ENCODE peak calls at places on chromosomes 4 and X, in ten cellular contexts. Q, C, T, P, H, Y, W, E, B and D are unnamed samples.

GRCh38 chr4:135186002-135186401 is 984.4 kb upstream of the PABPC4L start:
- DNase-seq in E (no peak), H (no peak), W (no peak), Q (no peak), P (no peak), Y (no peak), B (no peak), T (no peak), C (no peak), D (no peak)

GRCh38 chrX:154546354-154547244 is at the start of gene G6PD:
- DNase-seq in Q (peak), C (peak), Y (peak), H (peak), T (peak), B (no peak), P (peak), E (peak), W (no peak), D (peak)

GRCh38 chr4:159272341-159273125 is 169.7 kb downstream of the RAPGEF2 start:
- DNase-seq in E (no peak), C (no peak), H (no peak), Q (no peak), T (no peak), W (no peak), Y (no peak), B (no peak), P (peak), D (no peak)

GRCh38 chr4:102036619-102037376 is 246.3 kb downstream of the BANK1 start:
- DNase-seq in W (no peak), H (peak), C (no peak), E (no peak), P (peak), Y (peak), Q (no peak), T (no peak), B (no peak), D (peak)

GRCh38 chr4:32147446-32148064 is 1427.4 kb downstream of the PCDH7 start:
- DNase-seq in P (no peak), Q (no peak), Y (no peak), T (no peak), C (no peak), B (no peak), W (no peak), H (no peak), E (no peak), D (no peak)

GRCh38 chr4:104967034-104967401 is 179.7 kb upstream of the TET2 start:
- DNase-seq in T (peak), Q (peak), E (no peak), B (no peak), P (no peak), H (no peak), W (no peak), Y (peak), C (no peak), D (no peak)

GRCh38 chrX:43380704-43381103 is 275.4 kb upstream of the MAOA start:
- DNase-seq in Q (no peak), T (no peak), P (no peak), Y (no peak), B (no peak), C (no peak), H (no peak), E (no peak), W (no peak), D (no peak)

GRCh38 chrX:48754124-48754667 is 7.4 kb upstream of the GLOD5 start:
- DNase-seq in E (no peak), P (no peak), C (no peak), Q (no peak), H (no peak), T (no peak), Y (no peak), W (no peak), B (no peak), D (no peak)

GRCh38 chr4:4386736-4387392 is at the start of gene NSG1:
- DNase-seq in W (no peak), T (no peak), E (no peak), Q (no peak), B (no peak), Y (peak), P (peak), C (peak), H (peak), D (peak)

GRCh38 chr4:67558493-67558892 is at the start of gene STAP1:
- DNase-seq in B (no peak), C (no peak), P (no peak), Q (peak), Y (no peak), E (no peak), W (no peak), H (no peak), T (no peak), D (no peak)

GRCh38 chr4:103292373-103292772 is 94.2 kb upstream of the CENPE start:
- DNase-seq in C (no peak), Y (no peak), W (no peak), P (no peak), H (no peak), E (no peak), B (no peak), T (no peak), Q (no peak), D (no peak)

GRCh38 chr4:64584981-64585557 is 175.8 kb upstream of the TECRL start:
- DNase-seq in H (peak), Y (peak), W (no peak), T (no peak), P (peak), Q (no peak), C (peak), E (peak), B (no peak), D (peak)

GRCh38 chr4:17174751-17175150 is 276.3 kb upstream of the LDB2 start:
- DNase-seq in C (no peak), T (no peak), W (no peak), H (no peak), Y (no peak), E (no peak), B (no peak), P (no peak), Q (no peak), D (peak)

GRCh38 chr4:24599275-24599674 is 14.9 kb upstream of the DHX15 start:
- DNase-seq in P (no peak), Y (no peak), T (no peak), Q (no peak), B (no peak), C (no peak), H (no peak), E (no peak), W (no peak), D (no peak)
- H3K4me3 ChIP-seq in P (no peak), Y (no peak), T (no peak), Q (no peak), B (no peak), C (no peak), H (no peak), E (no peak), W (no peak), D (no peak)

GRCh38 chrX:345020-345925 is 26.7 kb upstream of the GTPBP6 start:
- DNase-seq in H (no peak), W (no peak), E (no peak), C (no peak), P (no peak), Y (no peak), B (no peak), T (no peak), Q (no peak), D (no peak)

GRCh38 chrX:344371-344901 is 25.8 kb upstream of the GTPBP6 start:
- DNase-seq in H (no peak), B (no peak), C (no peak), W (no peak), P (no peak), E (no peak), Q (no peak), T (no peak), Y (no peak), D (no peak)

GRCh38 chrX:347351-348117 is 28.9 kb upstream of the GTPBP6 start:
- DNase-seq in B (no peak), Y (no peak), P (no peak), H (no peak), C (no peak), Q (no peak), E (no peak), T (no peak), W (no peak), D (no peak)

GRCh38 chrX:348461-349117 is 30.0 kb upstream of the GTPBP6 start:
- DNase-seq in W (no peak), H (peak), Y (no peak), P (peak), B (peak), T (no peak), Q (no peak), E (no peak), C (no peak), D (no peak)

GRCh38 chrX:346034-346813 is 27.6 kb upstream of the GTPBP6 start:
- DNase-seq in C (no peak), Q (no peak), E (no peak), B (no peak), P (no peak), W (no peak), H (no peak), T (no peak), Y (no peak), D (no peak)
- TF ChIP-seq CTCF in C (no peak), Q (no peak), E (no peak), B (no peak), P (no peak), W (no peak), H (no peak), T (no peak), Y (no peak), D (no peak)

GRCh38 chr4:786861-787300 is 39.0 kb downstream of the CPLX1 start:
- DNase-seq in Y (no peak), W (no peak), P (no peak), B (no peak), T (no peak), C (no peak), H (no peak), E (no peak), Q (no peak), D (no peak)
- H3K4me3 ChIP-seq in Y (no peak), W (peak), P (no peak), B (no peak), T (peak), C (no peak), H (no peak), E (no peak), Q (no peak), D (no peak)

GRCh38 chrX:9561199-9561598 is 96.3 kb downstream of the TBL1X start:
- DNase-seq in H (no peak), P (no peak), B (no peak), T (no peak), C (no peak), Q (no peak), W (no peak), Y (no peak), E (no peak), D (no peak)
- TF ChIP-seq CTCF in H (no peak), P (no peak), B (no peak), T (no peak), C (no peak), Q (no peak), W (no peak), Y (no peak), E (no peak), D (no peak)

GRCh38 chrX:72180539-72180938 is 1.0 kb upstream of the PIN4 start:
- DNase-seq in H (no peak), E (no peak), C (no peak), Q (no peak), Y (no peak), T (no peak), B (no peak), W (no peak), P (no peak), D (no peak)
- H3K4me3 ChIP-seq in H (no peak), E (peak), C (peak), Q (no peak), Y (no peak), T (no peak), B (no peak), W (peak), P (peak), D (no peak)

GRCh38 chrX:105650577-105650976 is 171.8 kb upstream of the NRK start:
- DNase-seq in Q (no peak), Y (no peak), E (no peak), P (no peak), W (no peak), C (no peak), B (no peak), H (no peak), T (no peak), D (no peak)
- TF ChIP-seq CTCF in Q (no peak), Y (no peak), E (no peak), P (no peak), W (no peak), C (no peak), B (no peak), H (no peak), T (no peak), D (no peak)

GRCh38 chr4:86939737-86940141 is 4.9 kb downstream of the AFF1 start:
- DNase-seq in P (no peak), H (no peak), W (no peak), Y (no peak), B (no peak), Q (no peak), E (no peak), T (no peak), C (no peak), D (no peak)
- H3K4me3 ChIP-seq in P (no peak), H (no peak), W (peak), Y (no peak), B (no peak), Q (no peak), E (no peak), T (no peak), C (no peak), D (no peak)

GRCh38 chrX:21934414-21934813 is 6.1 kb upstream of the SMS start:
- DNase-seq in Y (no peak), E (no peak), Q (no peak), B (no peak), T (no peak), P (no peak), H (no peak), W (no peak), C (no peak), D (no peak)

GRCh38 chrX:21932277-21932996 is 8.1 kb upstream of the SMS start:
- DNase-seq in W (peak), Y (no peak), C (no peak), P (peak), H (peak), Q (peak), T (no peak), B (peak), E (no peak), D (peak)

GRCh38 chrX:21929209-21929608 is 11.3 kb upstream of the SMS start:
- DNase-seq in H (no peak), P (no peak), E (no peak), Q (peak), T (no peak), B (no peak), Y (no peak), W (no peak), C (no peak), D (no peak)

GRCh38 chrX:21930986-21931385 is 9.5 kb upstream of the SMS start:
- DNase-seq in H (no peak), Y (no peak), Q (no peak), E (no peak), C (no peak), B (no peak), T (no peak), W (no peak), P (no peak), D (no peak)

DNA sequence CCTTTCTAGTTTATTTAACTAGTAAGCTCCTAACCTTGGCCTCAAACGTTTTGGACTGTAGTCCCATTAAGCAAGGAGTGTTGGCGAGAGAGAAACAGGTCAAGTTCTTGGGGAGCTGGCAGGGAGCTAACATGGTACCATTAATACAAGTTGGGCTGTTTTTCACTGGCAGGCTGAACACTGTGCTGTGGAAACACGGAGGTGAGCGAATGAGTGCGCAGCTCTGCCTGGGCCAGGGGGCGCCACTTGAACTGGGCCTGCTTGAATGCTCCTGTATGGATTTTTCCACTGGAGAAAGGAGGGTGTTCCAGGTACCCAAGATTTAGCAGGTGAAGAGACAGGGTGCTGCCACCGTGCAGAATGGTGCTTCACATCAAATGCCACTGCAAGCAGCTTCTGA is 7.4 kb upstream of the SMS start:
- DNase-seq in C (no peak), Q (no peak), Y (no peak), P (no peak), T (no peak), B (no peak), H (no peak), E (no peak), W (peak), D (no peak)
- TF ChIP-seq CTCF in C (no peak), Q (no peak), Y (no peak), P (no peak), T (no peak), B (peak), H (no peak), E (peak), W (no peak), D (no peak)

GRCh38 chr4:5888706-5889696 is 3.9 kb downstream of the CRMP1 start:
- DNase-seq in C (no peak), B (no peak), P (no peak), Y (peak), Q (no peak), W (no peak), T (no peak), H (no peak), E (no peak), D (no peak)

GRCh38 chr4:5887361-5888221 is 5.3 kb downstream of the CRMP1 start:
- DNase-seq in Q (no peak), W (no peak), Y (peak), T (no peak), B (no peak), E (no peak), P (no peak), H (no peak), C (peak), D (no peak)

GRCh38 chr4:5890063-5890727 is 2.7 kb downstream of the CRMP1 start:
- DNase-seq in W (no peak), C (peak), T (no peak), Y (peak), H (no peak), Q (no peak), E (no peak), B (no peak), P (no peak), D (no peak)

GRCh38 chr4:5887011-5887360 is 5.9 kb downstream of the CRMP1 start:
- DNase-seq in H (no peak), Q (no peak), C (no peak), W (no peak), E (no peak), P (no peak), T (no peak), Y (no peak), B (no peak), D (no peak)

GRCh38 chr4:5888222-5888701 is 4.6 kb downstream of the CRMP1 start:
- DNase-seq in P (no peak), E (no peak), W (no peak), Q (no peak), B (no peak), Y (peak), T (no peak), H (no peak), C (peak), D (no peak)
- H3K4me3 ChIP-seq in P (no peak), E (no peak), W (peak), Q (no peak), B (no peak), Y (peak), T (peak), H (no peak), C (peak), D (no peak)

GRCh38 chr4:155371432-155372043 is 5.2 kb downstream of the MAP9 start:
- DNase-seq in T (no peak), P (peak), Y (peak), W (no peak), C (no peak), E (peak), Q (no peak), B (no peak), H (peak), D (peak)
- TF ChIP-seq CTCF in T (peak), P (peak), Y (peak), W (peak), C (peak), E (peak), Q (no peak), B (no peak), H (peak), D (peak)